ENCODE peak calls at places on chromosomes 4 and X, in four cellular contexts. Z is GM23248, V is activated T-cell treated with anti-CD3 and anti-CD28 coated beads for 1 hour, Y is T-helper 22 cell. G is an unnamed sample.

GRCh38 chr4:61619528-61619927 is 419.4 kb downstream of the ADGRL3 start:
- DNase-seq in Z (no peak), V (no peak), Y (no peak), G (no peak)

GRCh38 chrX:136835761-136836160 is 44.8 kb downstream of the RBMX start:
- DNase-seq in Z (no peak), V (no peak), Y (no peak), G (no peak)

GRCh38 chrX:23228950-23229448 is 105.7 kb upstream of the PTCHD1 start:
- DNase-seq in Z (no peak), V (no peak), Y (no peak), G (no peak)

GRCh38 chr4:25234390-25235367 is 846 bp downstream of the PI4K2B start:
- DNase-seq in Z (peak; percentile 89), V (no peak), Y (peak; percentile 28), G (no peak)

GRCh38 chr4:170339522-170339921 is 249.8 kb upstream of the AADAT start:
- DNase-seq in Z (no peak), V (no peak), Y (no peak), G (no peak)

GRCh38 chr4:89509708-89510269 is 202.2 kb upstream of the GPRIN3 start:
- DNase-seq in Z (peak; percentile 72), V (no peak), Y (no peak), G (no peak)

GRCh38 chr4:25401066-25401465 is 24.0 kb downstream of the ANAPC4 start:
- DNase-seq in Z (peak; percentile 35), V (no peak), Y (no peak), G (no peak)

GRCh38 chrX:26008691-26009090 is 129.5 kb upstream of the MAGEB18 start:
- DNase-seq in Z (no peak), V (no peak), Y (no peak), G (no peak)

GRCh38 chr4:21802406-21802805 is 146.2 kb downstream of the KCNIP4 start:
- DNase-seq in Z (peak; percentile 69), V (no peak), Y (no peak), G (no peak)

GRCh38 chr4:123398803-123399637 is 2.4 kb downstream of the SPRY1 start:
- DNase-seq in Z (peak; percentile 75), V (no peak), Y (peak; percentile 6), G (peak; percentile 76)

GRCh38 chr4:19583827-19584569 is 667.7 kb upstream of the SLIT2 start:
- DNase-seq in Z (peak; percentile 76), V (no peak), Y (no peak), G (no peak)

GRCh38 chrX:69152398-69152797 is 12.9 kb downstream of the PJA1 start:
- DNase-seq in Z (peak; percentile 43), V (no peak), Y (no peak), G (peak; percentile 73)